ENCODE peak calls at places on chromosomes 7 and 10, in four cellular contexts. C is stimulated activated CD8-positive, alpha-beta memory T cell treated with anti-CD3 and anti-CD28 coated beads, Interleukin-4, amount 100 ng/mL, for 1 hour; E is GM19239; B is endodermal cell. H is an unnamed sample.

GRCh38 chr7:77188736-77189429 is 10.7 kb downstream of the FGL2 start:
- DNase-seq in C (no peak), B (no peak), E (no peak), H (no peak)

GRCh38 chr7:5082806-5083205 is 37.1 kb downstream of the RBAK start:
- DNase-seq in E (no peak), B (no peak), C (no peak), H (no peak)

GRCh38 chr10:89632824-89633223 is 12.2 kb downstream of the PANK1 start:
- DNase-seq in E (no peak), C (no peak), B (no peak), H (no peak)

GRCh38 chr7:138194567-138194966 is 118.3 kb downstream of the AKR1D1 start:
- DNase-seq in B (no peak), C (no peak), E (no peak), H (no peak)

GRCh38 chr7:114302858-114303257 is 111.8 kb upstream of the FOXP2 start:
- DNase-seq in B (no peak), E (no peak), C (no peak), H (no peak)

GRCh38 chr10:69716711-69717560 is 84.8 kb upstream of the COL13A1 start:
- DNase-seq in C (no peak), B (peak), E (peak), H (no peak)

GRCh38 chr10:129678186-129678585 is 211.1 kb downstream of the MGMT start:
- DNase-seq in E (no peak), B (no peak), C (no peak), H (no peak)

GRCh38 chr10:128435811-128436210 is 309.6 kb upstream of the MKI67 start:
- DNase-seq in B (peak), E (no peak), C (no peak), H (no peak)

GRCh38 chr10:91247360-91248111 is 27.1 kb downstream of the PCGF5 start:
- DNase-seq in E (no peak), B (peak), C (no peak), H (no peak)

GRCh38 chr7:139341776-139342244 is 673 bp downstream of the FMC1 start:
- DNase-seq in B (no peak), C (no peak), E (no peak), H (no peak)

GRCh38 chr7:117871778-117872538 is 1.3 kb downstream of the CTTNBP2 start:
- DNase-seq in B (peak), E (no peak), C (no peak), H (no peak)

GRCh38 chr10:74826142-74827044 is at the start of gene KAT6B:
- DNase-seq in B (peak), E (peak), C (peak), H (peak)

H was measured in cortex of kidney.